ENCODE peak calls at places on chromosomes 12 and 14, in ten cellular contexts. One of them, this sample, is unnamed.

GRCh38 chr14:91358654-91359210 is 58.9 kb downstream of the CCDC88C start:
- DNase-seq in CD4-positive, alpha-beta T cell: no peak
- DNase-seq in WERI-Rb-1: peak
- DNase-seq in heart left ventricle: no peak
- DNase-seq in PC-3: no peak
- DNase-seq in cardiac fibroblast: no peak
- DNase-seq in GM20000: no peak
- DNase-seq in fibroblast of pulmonary artery: no peak
- DNase-seq in PC-9: no peak
- DNase-seq in uterus: no peak
- DNase-seq in this sample: no peak

GRCh38 chr12:65611396-65611795 is 212.9 kb upstream of the HMGA2 start:
- DNase-seq in CD4-positive, alpha-beta T cell: no peak
- DNase-seq in WERI-Rb-1: no peak
- DNase-seq in heart left ventricle: no peak
- DNase-seq in PC-3: no peak
- DNase-seq in cardiac fibroblast: no peak
- DNase-seq in GM20000: no peak
- DNase-seq in fibroblast of pulmonary artery: no peak
- DNase-seq in PC-9: no peak
- DNase-seq in uterus: no peak
- DNase-seq in this sample: peak

GRCh38 chr12:77218278-77218677 is 152.9 kb upstream of the E2F7 start:
- DNase-seq in CD4-positive, alpha-beta T cell: no peak
- DNase-seq in WERI-Rb-1: no peak
- DNase-seq in heart left ventricle: no peak
- DNase-seq in PC-3: no peak
- DNase-seq in cardiac fibroblast: no peak
- DNase-seq in GM20000: no peak
- DNase-seq in fibroblast of pulmonary artery: no peak
- DNase-seq in PC-9: no peak
- DNase-seq in uterus: no peak
- DNase-seq in this sample: no peak

GRCh38 chr12:59158681-59159080 is 238.4 kb upstream of the LRIG3 start:
- DNase-seq in CD4-positive, alpha-beta T cell: no peak
- DNase-seq in WERI-Rb-1: no peak
- DNase-seq in heart left ventricle: no peak
- DNase-seq in PC-3: no peak
- DNase-seq in cardiac fibroblast: no peak
- DNase-seq in GM20000: no peak
- DNase-seq in fibroblast of pulmonary artery: no peak
- DNase-seq in PC-9: no peak
- DNase-seq in uterus: no peak
- DNase-seq in this sample: no peak

GRCh38 chr12:56338643-56339422 is at the start of gene IL23A:
- DNase-seq in CD4-positive, alpha-beta T cell: peak
- DNase-seq in WERI-Rb-1: no peak
- DNase-seq in heart left ventricle: no peak
- DNase-seq in PC-3: peak
- DNase-seq in cardiac fibroblast: no peak
- DNase-seq in GM20000: peak
- DNase-seq in fibroblast of pulmonary artery: no peak
- DNase-seq in PC-9: peak
- DNase-seq in uterus: no peak
- DNase-seq in this sample: peak

GRCh38 chr12:43795716-43796282 is 10.3 kb downstream of the TWF1 start:
- DNase-seq in CD4-positive, alpha-beta T cell: no peak
- DNase-seq in WERI-Rb-1: no peak
- DNase-seq in heart left ventricle: no peak
- DNase-seq in PC-3: peak
- DNase-seq in cardiac fibroblast: no peak
- DNase-seq in GM20000: no peak
- DNase-seq in fibroblast of pulmonary artery: no peak
- DNase-seq in PC-9: no peak
- DNase-seq in uterus: no peak
- DNase-seq in this sample: no peak

GRCh38 chr12:69821441-69822204 is 3.4 kb upstream of the MYRFL start:
- DNase-seq in CD4-positive, alpha-beta T cell: no peak
- DNase-seq in WERI-Rb-1: no peak
- DNase-seq in heart left ventricle: no peak
- DNase-seq in PC-3: peak
- DNase-seq in cardiac fibroblast: peak
- DNase-seq in GM20000: no peak
- DNase-seq in fibroblast of pulmonary artery: peak
- DNase-seq in PC-9: peak
- DNase-seq in uterus: no peak
- DNase-seq in this sample: peak

GRCh38 chr12:7091660-7092228 is 501 bp downstream of the C1R start:
- DNase-seq in CD4-positive, alpha-beta T cell: no peak
- DNase-seq in WERI-Rb-1: no peak
- DNase-seq in heart left ventricle: peak
- DNase-seq in PC-3: no peak
- DNase-seq in cardiac fibroblast: peak
- DNase-seq in GM20000: no peak
- DNase-seq in fibroblast of pulmonary artery: peak
- DNase-seq in PC-9: no peak
- DNase-seq in uterus: peak
- DNase-seq in this sample: no peak

GRCh38 chr14:41718477-41719166 is 111.9 kb downstream of the LRFN5 start:
- DNase-seq in CD4-positive, alpha-beta T cell: no peak
- DNase-seq in WERI-Rb-1: no peak
- DNase-seq in heart left ventricle: no peak
- DNase-seq in PC-3: peak
- DNase-seq in cardiac fibroblast: no peak
- DNase-seq in GM20000: no peak
- DNase-seq in fibroblast of pulmonary artery: no peak
- DNase-seq in PC-9: no peak
- DNase-seq in uterus: no peak
- DNase-seq in this sample: peak

GRCh38 chr12:130846386-130846785 is 7.3 kb upstream of the STX2 start:
- DNase-seq in CD4-positive, alpha-beta T cell: no peak
- DNase-seq in WERI-Rb-1: no peak
- DNase-seq in heart left ventricle: no peak
- DNase-seq in PC-3: no peak
- DNase-seq in cardiac fibroblast: no peak
- DNase-seq in GM20000: no peak
- DNase-seq in fibroblast of pulmonary artery: no peak
- DNase-seq in PC-9: no peak
- DNase-seq in uterus: no peak
- DNase-seq in this sample: no peak

GRCh38 chr12:122190842-122191668 is 8.1 kb downstream of the LRRC43 start:
- DNase-seq in CD4-positive, alpha-beta T cell: peak
- DNase-seq in WERI-Rb-1: peak
- DNase-seq in heart left ventricle: no peak
- DNase-seq in PC-3: peak
- DNase-seq in cardiac fibroblast: peak
- DNase-seq in GM20000: peak
- DNase-seq in fibroblast of pulmonary artery: peak
- DNase-seq in PC-9: peak
- DNase-seq in uterus: no peak
- DNase-seq in this sample: peak

GRCh38 chr14:91744068-91744480 is 12.2 kb upstream of the CATSPERB start:
- DNase-seq in CD4-positive, alpha-beta T cell: no peak
- DNase-seq in WERI-Rb-1: peak
- DNase-seq in heart left ventricle: no peak
- DNase-seq in PC-3: peak
- DNase-seq in cardiac fibroblast: no peak
- DNase-seq in GM20000: no peak
- DNase-seq in fibroblast of pulmonary artery: no peak
- DNase-seq in PC-9: no peak
- DNase-seq in uterus: no peak
- DNase-seq in this sample: peak

DNA sequence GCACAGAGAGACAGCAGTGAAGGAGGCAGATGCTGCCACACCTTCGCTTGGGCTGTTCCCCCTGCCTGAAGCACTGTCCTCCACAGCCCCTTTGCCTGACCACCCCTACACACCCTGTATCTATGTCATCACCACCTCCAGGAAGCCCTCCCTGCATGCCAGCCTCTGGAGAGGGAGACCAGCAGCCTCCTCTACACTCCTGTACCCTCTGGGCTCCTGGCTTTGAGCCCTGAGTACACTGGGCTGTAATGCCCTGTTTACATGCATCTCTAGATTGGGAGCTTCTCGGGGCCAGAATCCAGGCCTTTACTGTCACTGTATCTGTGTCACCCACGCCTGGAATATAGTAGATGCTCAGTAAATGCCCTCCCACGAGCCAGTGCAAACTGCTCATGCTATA is 5.9 kb upstream of the TMEM119 start:
- DNase-seq in CD4-positive, alpha-beta T cell: no peak
- DNase-seq in WERI-Rb-1: no peak
- DNase-seq in heart left ventricle: no peak
- DNase-seq in PC-3: no peak
- DNase-seq in cardiac fibroblast: no peak
- DNase-seq in GM20000: no peak
- DNase-seq in fibroblast of pulmonary artery: no peak
- DNase-seq in PC-9: no peak
- DNase-seq in uterus: no peak
- DNase-seq in this sample: no peak
- TF ChIP-seq CTCF in CD4-positive, alpha-beta T cell: no peak
- TF ChIP-seq CTCF in WERI-Rb-1: no peak
- TF ChIP-seq CTCF in heart left ventricle: no peak
- TF ChIP-seq CTCF in PC-3: no peak
- TF ChIP-seq CTCF in cardiac fibroblast: no peak
- TF ChIP-seq CTCF in GM20000: no peak
- TF ChIP-seq CTCF in fibroblast of pulmonary artery: no peak
- TF ChIP-seq CTCF in PC-9: no peak
- TF ChIP-seq CTCF in uterus: no peak
- TF ChIP-seq CTCF in this sample: no peak

GRCh38 chr12:66692986-66693385 is 14.1 kb upstream of the GRIP1 start:
- DNase-seq in CD4-positive, alpha-beta T cell: no peak
- DNase-seq in WERI-Rb-1: no peak
- DNase-seq in heart left ventricle: no peak
- DNase-seq in PC-3: no peak
- DNase-seq in cardiac fibroblast: no peak
- DNase-seq in GM20000: no peak
- DNase-seq in fibroblast of pulmonary artery: no peak
- DNase-seq in PC-9: no peak
- DNase-seq in uterus: no peak
- DNase-seq in this sample: no peak

GRCh38 chr12:66684222-66684621 is 5.3 kb upstream of the GRIP1 start:
- DNase-seq in CD4-positive, alpha-beta T cell: no peak
- DNase-seq in WERI-Rb-1: no peak
- DNase-seq in heart left ventricle: no peak
- DNase-seq in PC-3: no peak
- DNase-seq in cardiac fibroblast: no peak
- DNase-seq in GM20000: no peak
- DNase-seq in fibroblast of pulmonary artery: no peak
- DNase-seq in PC-9: no peak
- DNase-seq in uterus: no peak
- DNase-seq in this sample: no peak

GRCh38 chr12:66693901-66694513 is 15.1 kb upstream of the GRIP1 start:
- DNase-seq in CD4-positive, alpha-beta T cell: peak
- DNase-seq in WERI-Rb-1: peak
- DNase-seq in heart left ventricle: no peak
- DNase-seq in PC-3: peak
- DNase-seq in cardiac fibroblast: peak
- DNase-seq in GM20000: peak
- DNase-seq in fibroblast of pulmonary artery: peak
- DNase-seq in PC-9: peak
- DNase-seq in uterus: no peak
- DNase-seq in this sample: peak

GRCh38 chr12:66692170-66692569 is 13.3 kb upstream of the GRIP1 start:
- DNase-seq in CD4-positive, alpha-beta T cell: no peak
- DNase-seq in WERI-Rb-1: no peak
- DNase-seq in heart left ventricle: no peak
- DNase-seq in PC-3: no peak
- DNase-seq in cardiac fibroblast: no peak
- DNase-seq in GM20000: no peak
- DNase-seq in fibroblast of pulmonary artery: no peak
- DNase-seq in PC-9: no peak
- DNase-seq in uterus: no peak
- DNase-seq in this sample: no peak

DNA sequence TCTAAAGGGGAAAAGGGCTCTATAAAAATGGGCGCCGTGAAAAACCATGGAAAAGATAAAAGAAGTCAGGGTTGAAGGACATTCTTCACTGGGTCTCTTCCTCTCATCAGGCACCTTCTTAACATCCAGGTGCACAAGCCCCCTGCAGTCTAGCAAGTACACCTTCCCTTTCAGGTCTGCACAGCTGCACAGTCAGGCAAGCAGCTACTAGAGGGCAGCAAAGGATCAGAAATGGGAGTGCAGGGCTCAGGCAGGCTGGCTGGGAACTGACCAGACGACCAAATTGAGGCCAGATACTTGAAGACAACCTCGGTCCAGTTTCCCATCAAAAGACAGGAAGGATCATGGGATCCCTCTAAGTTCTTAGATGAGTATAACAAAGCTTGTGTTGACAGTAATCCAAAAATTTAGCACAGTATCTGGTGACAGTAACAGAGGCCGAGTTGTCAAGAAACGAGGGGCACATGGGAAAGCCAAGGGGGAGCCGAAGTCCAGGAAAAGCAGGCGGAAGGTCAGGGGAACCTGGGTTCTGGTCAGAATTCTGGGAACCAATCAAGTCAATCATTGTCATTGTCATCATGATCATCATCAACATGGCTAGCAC is 10.1 kb upstream of the GRIP1 start:
- DNase-seq in CD4-positive, alpha-beta T cell: peak
- DNase-seq in WERI-Rb-1: peak
- DNase-seq in heart left ventricle: peak
- DNase-seq in PC-3: peak
- DNase-seq in cardiac fibroblast: peak
- DNase-seq in GM20000: peak
- DNase-seq in fibroblast of pulmonary artery: peak
- DNase-seq in PC-9: peak
- DNase-seq in uterus: no peak
- DNase-seq in this sample: peak
- TF ChIP-seq CTCF in CD4-positive, alpha-beta T cell: peak
- TF ChIP-seq CTCF in WERI-Rb-1: peak
- TF ChIP-seq CTCF in heart left ventricle: peak
- TF ChIP-seq CTCF in PC-3: peak
- TF ChIP-seq CTCF in cardiac fibroblast: peak
- TF ChIP-seq CTCF in GM20000: peak
- TF ChIP-seq CTCF in fibroblast of pulmonary artery: peak
- TF ChIP-seq CTCF in PC-9: peak
- TF ChIP-seq CTCF in uterus: no peak
- TF ChIP-seq CTCF in this sample: peak

GRCh38 chr12:123265851-123266678 is 5.6 kb downstream of the CDK2AP1 start:
- DNase-seq in CD4-positive, alpha-beta T cell: no peak
- DNase-seq in WERI-Rb-1: no peak
- DNase-seq in heart left ventricle: no peak
- DNase-seq in PC-3: no peak
- DNase-seq in cardiac fibroblast: no peak
- DNase-seq in GM20000: peak
- DNase-seq in fibroblast of pulmonary artery: no peak
- DNase-seq in PC-9: no peak
- DNase-seq in uterus: no peak
- DNase-seq in this sample: no peak
- TF ChIP-seq CTCF in CD4-positive, alpha-beta T cell: no peak
- TF ChIP-seq CTCF in WERI-Rb-1: no peak
- TF ChIP-seq CTCF in heart left ventricle: no peak
- TF ChIP-seq CTCF in PC-3: no peak
- TF ChIP-seq CTCF in cardiac fibroblast: no peak
- TF ChIP-seq CTCF in GM20000: no peak
- TF ChIP-seq CTCF in fibroblast of pulmonary artery: no peak
- TF ChIP-seq CTCF in PC-9: no peak
- TF ChIP-seq CTCF in uterus: no peak
- TF ChIP-seq CTCF in this sample: no peak

DNA sequence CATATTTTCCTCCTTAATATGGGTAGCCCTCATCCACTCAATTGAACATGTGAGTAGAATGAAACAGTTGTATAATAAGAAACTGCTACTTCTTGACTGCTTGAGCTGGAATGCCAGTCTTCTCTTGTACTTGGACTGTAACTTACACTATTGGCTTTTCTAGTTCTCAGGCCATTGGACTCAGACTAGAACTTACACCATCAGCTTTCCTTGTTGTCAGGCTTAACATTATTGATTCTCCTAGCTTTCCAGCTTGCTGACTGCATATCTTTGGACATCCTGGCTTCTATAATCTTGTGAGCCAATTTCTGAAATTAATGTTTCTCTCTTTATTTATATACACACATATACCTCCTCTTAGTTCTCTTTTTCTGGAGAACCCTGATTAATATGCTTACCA is 24.8 kb downstream of the CCDC91 start:
- DNase-seq in CD4-positive, alpha-beta T cell: no peak
- DNase-seq in WERI-Rb-1: no peak
- DNase-seq in heart left ventricle: no peak
- DNase-seq in PC-3: no peak
- DNase-seq in cardiac fibroblast: no peak
- DNase-seq in GM20000: no peak
- DNase-seq in fibroblast of pulmonary artery: no peak
- DNase-seq in PC-9: no peak
- DNase-seq in uterus: no peak
- DNase-seq in this sample: no peak
- TF ChIP-seq CTCF in CD4-positive, alpha-beta T cell: no peak
- TF ChIP-seq CTCF in WERI-Rb-1: no peak
- TF ChIP-seq CTCF in heart left ventricle: no peak
- TF ChIP-seq CTCF in PC-3: no peak
- TF ChIP-seq CTCF in cardiac fibroblast: no peak
- TF ChIP-seq CTCF in GM20000: no peak
- TF ChIP-seq CTCF in fibroblast of pulmonary artery: no peak
- TF ChIP-seq CTCF in PC-9: no peak
- TF ChIP-seq CTCF in uterus: no peak
- TF ChIP-seq CTCF in this sample: no peak